ENCODE peak calls at places on chromosomes 11 and 22, in five cellular contexts. U, Z, C, X and F are unnamed samples.

GRCh38 chr11:61949169-61950034 is 749 bp upstream of the BEST1 start:
- DNase-seq in Z (peak; percentile 100), X (no peak), U (peak; percentile 88), C (no peak), F (no peak)

GRCh38 chr11:30468881-30469280 is 117.3 kb downstream of the MPPED2 start:
- DNase-seq in X (no peak), Z (no peak), U (no peak), C (no peak), F (no peak)

GRCh38 chr11:131295986-131296385 is 74.4 kb upstream of the NTM start:
- DNase-seq in Z (no peak), X (no peak), C (no peak), U (no peak), F (no peak)

GRCh38 chr11:114893329-114893728 is 215.0 kb downstream of the NXPE2 start:
- DNase-seq in Z (no peak), X (no peak), U (no peak), C (no peak), F (no peak)

GRCh38 chr11:42923651-42924050 is 388.1 kb upstream of the API5 start:
- DNase-seq in Z (no peak), X (no peak), C (no peak), U (no peak), F (no peak)

GRCh38 chr11:134652586-134653255 is 240.7 kb upstream of the B3GAT1 start:
- DNase-seq in C (no peak), U (no peak), Z (no peak), X (no peak), F (peak; percentile 4)

GRCh38 chr11:33912405-33913361 is 20.8 kb upstream of the LMO2 start:
- DNase-seq in U (no peak), X (peak; percentile 15), C (no peak), Z (peak; percentile 91), F (no peak)

GRCh38 chr11:19220903-19221682 is 19.3 kb upstream of the CSRP3 start:
- DNase-seq in Z (peak; percentile 89), U (no peak), C (no peak), X (no peak), F (no peak)

GRCh38 chr11:86784247-86784681 is 16.1 kb upstream of the PRSS23 start:
- DNase-seq in Z (peak; percentile 71), C (no peak), U (no peak), X (no peak), F (no peak)

DNA sequence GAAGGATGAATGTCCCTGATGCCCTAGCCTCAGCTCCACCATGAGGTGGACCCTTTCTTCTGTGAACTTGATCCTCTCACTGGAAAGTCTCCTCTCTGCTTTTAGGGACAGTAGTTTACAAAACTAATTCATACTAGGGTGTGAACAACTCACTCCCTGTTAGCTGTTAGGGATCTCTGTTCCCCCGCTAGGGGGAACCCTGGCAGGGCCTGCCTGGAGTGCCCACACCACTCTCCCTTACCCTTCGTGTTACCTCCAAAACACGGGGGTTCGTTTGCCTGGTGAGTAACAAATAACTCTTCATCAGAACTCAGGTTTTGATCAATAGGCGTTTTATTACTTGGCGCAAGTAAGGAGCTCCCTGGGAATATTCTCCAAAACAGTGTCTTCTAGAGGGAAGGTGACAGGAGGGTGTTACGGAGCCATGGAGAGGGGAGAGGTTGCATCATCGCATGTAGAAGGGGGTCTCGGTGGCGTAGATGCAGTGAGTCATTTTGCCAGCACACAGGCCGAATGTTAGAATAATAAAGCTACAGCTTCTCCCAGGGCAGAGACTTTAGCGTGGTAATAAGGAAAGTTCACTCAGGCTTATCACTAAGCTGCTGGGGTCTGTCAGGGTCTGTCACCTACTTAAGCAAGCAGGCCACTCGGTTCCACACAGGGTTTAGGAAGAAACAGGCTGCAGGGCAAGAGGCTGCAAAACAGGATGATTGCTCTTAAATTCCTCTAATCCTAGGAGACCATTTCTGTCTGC is 45.8 kb downstream of the C11orf96 start:
- DNase-seq in C (no peak), Z (peak; percentile 39), U (no peak), X (no peak), F (no peak)
- TF ChIP-seq CTCF in C (no peak), Z (peak; percentile 53), U (no peak), X (peak; percentile 37), F (no peak)

GRCh38 chr11:95849087-95849825 is 59.0 kb downstream of the CEP57 start:
- DNase-seq in U (no peak), C (peak; percentile 5), Z (peak; percentile 84), X (peak; percentile 43), F (no peak)
- TF ChIP-seq CTCF in U (peak; percentile 47), C (no peak), Z (peak; percentile 60), X (peak; percentile 64), F (no peak)

DNA sequence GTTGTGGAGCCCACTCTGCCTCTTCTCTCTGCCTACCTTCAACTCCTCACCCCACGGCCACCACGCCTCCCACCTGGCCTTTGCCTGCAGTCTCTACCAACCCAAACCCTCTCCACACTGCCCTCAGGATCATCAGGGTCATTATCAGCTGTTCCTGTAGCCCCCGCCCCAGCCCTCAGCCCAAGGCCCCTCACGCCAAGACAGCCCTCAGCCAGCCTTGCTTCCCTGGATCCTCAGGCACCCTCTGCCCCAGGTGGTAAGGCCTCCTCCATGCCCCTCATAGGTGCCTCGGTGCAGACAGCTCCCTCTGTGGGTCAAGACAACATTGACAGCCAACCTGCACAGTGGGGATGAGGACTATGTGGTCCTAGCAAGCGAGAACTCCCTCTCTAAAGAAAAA is 1.7 kb downstream of the SBF1 start:
- DNase-seq in C (peak; percentile 61), X (no peak), Z (no peak), U (peak; percentile 61), F (no peak)
- TF ChIP-seq CTCF in C (peak; percentile 43), X (peak; percentile 66), Z (peak; percentile 32), U (peak; percentile 9), F (no peak)

GRCh38 chr11:6438979-6439571 is 1.7 kb downstream of the HPX start:
- DNase-seq in C (peak; percentile 34), Z (peak; percentile 70), U (no peak), X (peak; percentile 25), F (no peak)

GRCh38 chr11:6431861-6432260 is 8.9 kb downstream of the HPX start:
- DNase-seq in C (no peak), Z (peak; percentile 78), X (peak; percentile 83), U (no peak), F (no peak)

GRCh38 chr11:6437993-6438392 is 2.8 kb downstream of the HPX start:
- DNase-seq in X (no peak), C (no peak), U (no peak), Z (no peak), F (no peak)

GRCh38 chr11:6437423-6437822 is 3.4 kb downstream of the HPX start:
- DNase-seq in C (no peak), Z (no peak), X (no peak), U (no peak), F (no peak)

GRCh38 chr11:6433998-6434650 is 6.7 kb downstream of the HPX start:
- DNase-seq in C (no peak), X (no peak), Z (no peak), U (no peak), F (no peak)
- TF ChIP-seq CTCF in C (no peak), X (no peak), Z (no peak), U (no peak), F (no peak)

GRCh38 chr22:20405291-20405930 is 11.5 kb downstream of the ZNF74 start:
- DNase-seq in U (no peak), C (no peak), X (no peak), Z (no peak), F (no peak)

GRCh38 chr22:20404881-20405280 is 10.9 kb downstream of the ZNF74 start:
- DNase-seq in Z (no peak), X (no peak), C (no peak), U (no peak), F (no peak)

GRCh38 chr22:20403779-20404140 is 9.8 kb downstream of the ZNF74 start:
- DNase-seq in X (no peak), C (no peak), Z (no peak), U (no peak), F (no peak)

GRCh38 chr22:20401376-20402020 is 7.5 kb downstream of the ZNF74 start:
- DNase-seq in Z (no peak), U (no peak), C (no peak), X (no peak), F (no peak)

DNA sequence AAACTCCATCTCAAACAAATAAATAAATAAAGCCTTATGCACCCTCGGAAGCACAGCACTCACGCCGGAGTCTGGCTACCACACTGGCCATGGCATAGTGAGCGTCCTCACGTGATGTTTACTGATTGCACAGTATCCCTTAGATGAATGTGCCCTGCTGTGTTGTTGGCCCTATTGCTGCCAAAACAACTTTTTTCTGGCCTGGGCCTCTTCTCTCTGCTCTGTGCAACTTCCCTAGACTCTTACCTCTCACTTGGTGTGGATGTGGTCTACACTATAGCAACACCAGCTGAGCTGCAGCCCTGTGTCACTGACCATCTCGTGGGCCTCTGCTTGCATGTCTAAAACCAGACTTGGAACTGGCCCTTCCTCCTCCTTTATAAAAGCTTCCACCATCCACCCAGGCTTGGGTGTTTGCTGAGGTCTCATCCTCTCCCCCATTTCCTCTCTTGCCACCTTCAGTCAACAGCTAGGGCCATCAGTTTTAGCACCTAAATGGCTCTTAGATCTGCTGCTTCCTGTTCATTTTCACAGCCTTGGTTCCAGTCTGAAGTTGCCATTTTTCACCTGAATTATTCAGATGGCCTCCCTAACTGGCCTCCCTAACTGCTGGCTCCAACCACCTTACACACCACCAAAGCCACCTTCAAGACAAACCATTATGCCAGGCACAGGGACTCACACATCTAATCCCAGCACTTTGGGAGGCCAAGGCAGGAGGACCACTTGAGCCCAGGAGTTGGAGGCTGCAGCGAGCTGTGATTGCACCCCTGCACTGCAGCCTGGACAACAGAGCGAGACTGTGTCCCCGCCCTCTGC is 9.2 kb downstream of the ZNF74 start:
- DNase-seq in Z (no peak), C (no peak), X (no peak), U (no peak), F (no peak)
- TF ChIP-seq CTCF in Z (no peak), C (no peak), X (no peak), U (no peak), F (no peak)